ENCODE peak calls at places on chromosomes 5 and 9, in four cellular contexts. T is IMR-90, O is H9, Z is H1. L is an unnamed sample.

GRCh38 chr9:130117376-130117775 is 54.8 kb upstream of the NCS1 start:
- DNase-seq in O (no peak), Z (no peak), T (no peak), L (no peak)

GRCh38 chr9:27785714-27786100 is 212.4 kb upstream of the C9orf72 start:
- DNase-seq in T (no peak), Z (no peak), O (no peak), L (no peak)

GRCh38 chr5:142296914-142297417 is 27.9 kb downstream of the SPRY4 start:
- DNase-seq in T (peak), Z (no peak), O (no peak), L (no peak)

GRCh38 chr9:77897292-77897691 is 134.3 kb downstream of the GNAQ start:
- DNase-seq in T (peak), Z (no peak), O (peak), L (peak)

GRCh38 chr5:54148062-54148461 is 162.3 kb downstream of the ARL15 start:
- DNase-seq in Z (no peak), O (no peak), T (peak), L (no peak)

GRCh38 chr9:116767219-116767618 is 80.1 kb downstream of the TRIM32 start:
- DNase-seq in Z (no peak), T (no peak), O (no peak), L (no peak)

GRCh38 chr9:99572529-99572928 is 249.2 kb upstream of the NR4A3 start:
- DNase-seq in Z (no peak), T (no peak), O (no peak), L (no peak)

GRCh38 chr5:6905883-6906282 is 192.7 kb downstream of the TENT4A start:
- DNase-seq in O (no peak), T (no peak), Z (no peak), L (peak)

GRCh38 chr9:27414215-27414731 is 109.8 kb upstream of the IFNK start:
- DNase-seq in Z (no peak), T (no peak), O (no peak), L (no peak)

GRCh38 chr5:41863871-41864486 is 6.2 kb downstream of the OXCT1 start:
- DNase-seq in T (peak), O (no peak), Z (no peak), L (no peak)

GRCh38 chr5:34535944-34536628 is 120.0 kb upstream of the RAI14 start:
- DNase-seq in Z (no peak), O (no peak), T (peak), L (no peak)

GRCh38 chr9:4663956-4664355 is 1.9 kb downstream of the PLPP6 start:
- DNase-seq in O (no peak), Z (no peak), T (no peak), L (no peak)

GRCh38 chr9:4665357-4665756 is 923 bp downstream of the SPATA6L start:
- DNase-seq in O (no peak), T (peak), Z (no peak), L (peak)

GRCh38 chr9:4668604-4669003 is 2.3 kb upstream of the SPATA6L start:
- DNase-seq in O (no peak), T (no peak), Z (no peak), L (no peak)

GRCh38 chr9:4667681-4668080 is 1.4 kb upstream of the SPATA6L start:
- DNase-seq in O (no peak), Z (no peak), T (no peak), L (no peak)

GRCh38 chr9:4666042-4666699 is at the start of gene SPATA6L:
- DNase-seq in T (peak), Z (no peak), O (peak), L (peak)
- H4K5ac ChIP-seq in T (peak), Z (no peak), O (no peak), L (no peak)

GRCh38 chr5:75242067-75242466 is 5.4 kb upstream of the ANKRD31 start:
- DNase-seq in T (no peak), O (no peak), Z (no peak), L (no peak)

GRCh38 chr5:75235711-75236110 is 967 bp downstream of the ANKRD31 start:
- DNase-seq in Z (no peak), T (no peak), O (no peak), L (no peak)

GRCh38 chr5:75239681-75240080 is 3.0 kb upstream of the ANKRD31 start:
- DNase-seq in Z (no peak), O (no peak), T (no peak), L (peak)

GRCh38 chr5:75234251-75234650 is 2.4 kb downstream of the ANKRD31 start:
- DNase-seq in O (no peak), T (no peak), Z (no peak), L (no peak)

GRCh38 chr5:75236322-75237316 is at the start of gene ANKRD31:
- DNase-seq in O (peak), T (peak), Z (no peak), L (peak)
- H4K5ac ChIP-seq in O (no peak), T (peak), Z (peak), L (no peak)

GRCh38 chr5:113663879-113664278 is 150.4 kb downstream of the YTHDC2 start:
- DNase-seq in O (peak), T (peak), Z (peak), L (peak)

DNA sequence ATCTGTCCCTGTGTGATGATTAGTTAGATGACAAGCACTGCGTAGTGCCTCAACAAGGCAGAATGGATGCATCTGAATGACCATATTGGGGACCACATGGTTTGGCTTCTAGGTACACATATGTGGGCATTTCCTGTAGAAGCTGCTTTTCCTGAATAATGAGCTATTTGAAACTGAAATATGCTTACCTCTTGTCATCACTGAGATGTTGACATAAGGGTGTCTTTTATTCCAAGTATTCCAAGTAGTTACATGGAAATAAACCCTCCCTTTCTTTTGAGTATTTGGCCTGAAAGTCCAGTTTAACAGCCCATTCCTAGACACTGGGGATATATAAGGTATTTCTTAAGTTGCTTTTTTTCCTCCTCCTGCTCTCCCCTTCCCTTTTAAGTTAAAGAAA is 147.4 kb downstream of the YTHDC2 start:
- DNase-seq in Z (no peak), O (no peak), T (no peak), L (no peak)
- H4K5ac ChIP-seq in Z (no peak), O (no peak), T (no peak), L (no peak)

GRCh38 chr5:12175914-12176585 is 271.8 kb upstream of the CTNND2 start:
- DNase-seq in O (no peak), T (no peak), Z (no peak), L (peak)
- H4K5ac ChIP-seq in O (no peak), T (no peak), Z (peak), L (no peak)

DNA sequence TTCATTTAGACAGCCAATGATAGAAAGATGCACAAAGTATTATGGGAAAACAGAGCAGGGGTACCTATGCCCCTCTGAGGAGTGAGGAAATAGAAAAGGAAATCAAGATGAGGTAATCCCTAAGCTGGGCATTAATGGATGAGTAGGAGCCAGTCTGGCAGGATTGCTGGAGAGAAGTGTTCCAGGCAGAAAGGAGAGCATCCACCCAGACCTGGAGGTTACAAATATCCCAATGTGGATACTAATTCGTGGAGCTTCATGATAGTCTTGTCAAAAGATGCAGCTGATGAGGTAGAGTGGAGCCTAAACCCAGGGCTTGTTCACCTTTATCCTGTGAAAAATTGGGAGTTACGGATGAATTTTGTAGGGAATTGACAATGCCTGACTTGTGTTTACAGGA is 328.0 kb downstream of the ZNF608 start:
- DNase-seq in O (no peak), T (no peak), Z (no peak), L (no peak)
- H4K5ac ChIP-seq in O (no peak), T (no peak), Z (no peak), L (peak)

GRCh38 chr5:132428811-132429440 is 59.4 kb downstream of the SLC22A5 start:
- DNase-seq in O (no peak), Z (no peak), T (peak), L (peak)

GRCh38 chr5:132431682-132432081 is 58.9 kb downstream of the IRF1 start:
- DNase-seq in O (no peak), Z (no peak), T (no peak), L (no peak)

GRCh38 chr5:132428147-132428482 is 58.6 kb downstream of the SLC22A5 start:
- DNase-seq in Z (no peak), T (no peak), O (no peak), L (no peak)

GRCh38 chr5:132430736-132431135 is 59.8 kb downstream of the IRF1 start:
- DNase-seq in Z (no peak), T (no peak), O (no peak), L (no peak)

DNA sequence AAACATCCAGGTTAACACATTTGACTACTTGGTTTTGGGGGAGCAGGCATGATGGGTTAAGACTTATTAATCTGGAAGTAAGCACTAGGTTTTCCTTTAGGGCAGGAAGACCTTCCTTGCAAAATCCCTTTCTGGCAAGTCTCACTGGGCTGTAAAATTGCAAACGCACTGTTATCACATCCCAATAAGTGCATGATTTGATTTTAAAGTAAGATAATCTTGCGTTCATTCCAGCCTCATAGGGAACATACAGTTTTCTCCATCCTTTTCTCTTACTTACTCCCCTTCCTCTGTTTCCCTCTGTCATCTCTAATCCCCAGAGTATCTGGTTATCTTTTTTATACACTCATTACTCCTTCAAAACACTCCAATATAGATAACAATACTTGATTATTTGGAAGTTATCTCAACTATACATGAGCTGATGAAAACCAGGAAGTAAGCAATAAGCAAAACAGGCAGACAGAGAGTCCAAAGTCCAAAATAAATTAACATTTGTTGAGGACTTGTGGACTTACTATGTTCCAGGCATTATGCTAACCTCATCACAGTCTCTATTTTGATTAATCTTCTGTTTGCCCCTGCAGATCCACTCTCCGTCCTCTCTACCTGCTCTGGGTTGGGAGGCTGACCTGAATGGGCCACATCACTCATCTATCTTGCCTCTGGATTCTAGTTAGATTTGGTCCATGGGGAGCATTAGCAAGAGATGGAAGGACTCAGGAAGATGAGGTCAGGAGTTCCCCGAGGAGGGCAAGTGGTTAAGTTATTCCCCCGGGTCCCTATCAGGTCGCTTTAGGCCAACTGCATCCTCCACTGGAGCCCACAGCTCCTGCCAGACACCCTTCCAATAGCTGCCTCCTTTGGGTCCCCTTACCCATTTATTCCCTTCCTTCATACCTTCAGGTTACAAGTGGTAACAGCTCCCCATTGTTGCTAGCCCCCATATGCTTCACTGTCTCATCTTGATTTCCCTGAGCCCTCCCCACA is 60.2 kb downstream of the SLC22A5 start:
- DNase-seq in O (no peak), Z (no peak), T (no peak), L (no peak)
- H4K5ac ChIP-seq in O (no peak), Z (no peak), T (no peak), L (no peak)

GRCh38 chr9:82206490-82206889 is 217.9 kb downstream of the SPATA31D1 start:
- DNase-seq in T (no peak), O (no peak), Z (no peak), L (peak)

GRCh38 chr9:82206946-82207345 is 218.4 kb downstream of the SPATA31D1 start:
- DNase-seq in O (no peak), T (no peak), Z (no peak), L (no peak)

GRCh38 chr9:82201186-82201585 is 212.6 kb downstream of the SPATA31D1 start:
- DNase-seq in O (no peak), Z (no peak), T (no peak), L (no peak)

GRCh38 chr9:82202808-82203207 is 214.2 kb downstream of the SPATA31D1 start:
- DNase-seq in Z (no peak), T (peak), O (no peak), L (no peak)
- H4K5ac ChIP-seq in Z (no peak), T (no peak), O (no peak), L (no peak)

GRCh38 chr5:124729687-124730359 is 16.6 kb downstream of the ZNF608 start:
- DNase-seq in O (no peak), T (no peak), Z (no peak), L (no peak)

GRCh38 chr5:124732891-124733670 is 13.4 kb downstream of the ZNF608 start:
- DNase-seq in Z (no peak), T (no peak), O (no peak), L (no peak)

GRCh38 chr5:124730381-124730780 is 16.1 kb downstream of the ZNF608 start:
- DNase-seq in Z (no peak), O (no peak), T (no peak), L (no peak)

GRCh38 chr5:124734574-124735168 is 11.8 kb downstream of the ZNF608 start:
- DNase-seq in Z (no peak), O (no peak), T (no peak), L (no peak)

DNA sequence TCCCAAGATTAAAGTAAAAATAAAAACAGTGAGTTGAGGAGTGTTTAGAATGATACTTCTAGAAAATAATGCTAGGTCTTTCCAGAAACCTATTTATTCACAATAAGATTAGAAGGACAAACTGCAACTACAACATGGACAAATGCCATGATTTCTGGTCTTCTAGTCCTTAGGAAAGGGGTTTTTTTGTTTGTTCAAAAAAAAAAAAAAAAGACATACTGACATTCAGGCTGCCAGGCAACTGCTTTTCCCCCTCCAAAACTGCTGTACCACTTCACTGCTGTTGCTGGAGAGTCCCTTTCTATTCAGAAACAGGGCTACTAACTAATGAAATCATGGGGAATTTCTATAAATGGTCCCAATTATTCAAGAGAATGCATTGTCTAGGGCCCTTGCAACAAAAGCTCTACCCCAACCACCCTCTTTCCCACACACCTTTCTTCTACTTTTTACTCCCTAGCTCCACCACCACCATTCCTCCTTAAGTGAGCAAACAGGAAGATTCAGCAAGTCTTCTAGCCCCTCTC is 14.0 kb downstream of the ZNF608 start:
- DNase-seq in T (no peak), Z (no peak), O (no peak), L (no peak)
- H4K5ac ChIP-seq in T (peak), Z (no peak), O (no peak), L (no peak)

L was measured in mesendoderm.